ENCODE peak calls at places on chromosomes 2 and 18, in five cellular contexts. One of them, this sample, is unnamed.

GRCh38 chr18:34834897-34835296 is 124.8 kb downstream of the DTNA start:
- DNase-seq in fibroblast of the aortic adventitia: peak
- DNase-seq in HFFc6: no peak
- DNase-seq in GM20000: peak
- DNase-seq in ovary: no peak
- DNase-seq in this sample: no peak

GRCh38 chr2:71832388-71832787 is 315.3 kb downstream of the CYP26B1 start:
- DNase-seq in ovary: no peak
- DNase-seq in fibroblast of the aortic adventitia: no peak
- DNase-seq in HFFc6: peak
- DNase-seq in GM20000: no peak
- DNase-seq in this sample: no peak

GRCh38 chr2:38202713-38203454 is 126.9 kb upstream of the CYP1B1 start:
- DNase-seq in ovary: no peak
- DNase-seq in fibroblast of the aortic adventitia: no peak
- DNase-seq in HFFc6: no peak
- DNase-seq in GM20000: no peak
- DNase-seq in this sample: no peak

GRCh38 chr2:195498176-195498575 is 158.8 kb upstream of the SLC39A10 start:
- DNase-seq in GM20000: no peak
- DNase-seq in fibroblast of the aortic adventitia: peak
- DNase-seq in HFFc6: no peak
- DNase-seq in ovary: no peak
- DNase-seq in this sample: peak

GRCh38 chr18:23740105-23740830 is 51.0 kb downstream of the LAMA3 start:
- DNase-seq in fibroblast of the aortic adventitia: peak
- DNase-seq in HFFc6: no peak
- DNase-seq in GM20000: no peak
- DNase-seq in ovary: peak
- DNase-seq in this sample: peak

GRCh38 chr2:69213832-69214231 is 173.2 kb downstream of the GFPT1 start:
- DNase-seq in ovary: no peak
- DNase-seq in HFFc6: no peak
- DNase-seq in GM20000: no peak
- DNase-seq in fibroblast of the aortic adventitia: no peak
- DNase-seq in this sample: no peak

GRCh38 chr18:42936289-42936688 is 179.2 kb downstream of the RIT2 start:
- DNase-seq in GM20000: peak
- DNase-seq in fibroblast of the aortic adventitia: no peak
- DNase-seq in ovary: no peak
- DNase-seq in HFFc6: no peak
- DNase-seq in this sample: no peak

GRCh38 chr2:130186391-130186790 is 4.3 kb downstream of the MZT2B start:
- DNase-seq in ovary: no peak
- DNase-seq in fibroblast of the aortic adventitia: no peak
- DNase-seq in HFFc6: no peak
- DNase-seq in GM20000: no peak
- DNase-seq in this sample: no peak

GRCh38 chr2:6011871-6012380 is 319.7 kb downstream of the SOX11 start:
- DNase-seq in GM20000: no peak
- DNase-seq in HFFc6: no peak
- DNase-seq in ovary: no peak
- DNase-seq in fibroblast of the aortic adventitia: no peak
- DNase-seq in this sample: no peak

GRCh38 chr2:111119847-111120252 is 864 bp upstream of the BCL2L11 start:
- DNase-seq in fibroblast of the aortic adventitia: no peak
- DNase-seq in ovary: peak
- DNase-seq in HFFc6: no peak
- DNase-seq in GM20000: peak
- DNase-seq in this sample: no peak

GRCh38 chr2:49192041-49192440 is 37.7 kb upstream of the FSHR start:
- DNase-seq in fibroblast of the aortic adventitia: no peak
- DNase-seq in ovary: no peak
- DNase-seq in GM20000: no peak
- DNase-seq in HFFc6: no peak
- DNase-seq in this sample: no peak

GRCh38 chr2:121075006-121075545 is 209.9 kb downstream of the TFCP2L1 start:
- DNase-seq in fibroblast of the aortic adventitia: peak
- DNase-seq in GM20000: no peak
- DNase-seq in ovary: peak
- DNase-seq in HFFc6: peak
- DNase-seq in this sample: peak

GRCh38 chr2:20113986-20114938 is 62.8 kb upstream of the LAPTM4A start:
- DNase-seq in GM20000: no peak
- DNase-seq in fibroblast of the aortic adventitia: no peak
- DNase-seq in HFFc6: no peak
- DNase-seq in ovary: no peak
- DNase-seq in this sample: peak

GRCh38 chr2:44181648-44182047 is 13.0 kb downstream of the PPM1B start:
- DNase-seq in ovary: no peak
- DNase-seq in HFFc6: no peak
- DNase-seq in GM20000: no peak
- DNase-seq in fibroblast of the aortic adventitia: no peak
- DNase-seq in this sample: no peak

GRCh38 chr18:36364911-36365624 is 67.6 kb downstream of the FHOD3 start:
- DNase-seq in fibroblast of the aortic adventitia: no peak
- DNase-seq in GM20000: no peak
- DNase-seq in ovary: no peak
- DNase-seq in HFFc6: no peak
- DNase-seq in this sample: no peak

GRCh38 chr2:174656671-174657171 is 59.1 kb upstream of the WIPF1 start:
- DNase-seq in HFFc6: no peak
- DNase-seq in ovary: no peak
- DNase-seq in GM20000: no peak
- DNase-seq in fibroblast of the aortic adventitia: no peak
- DNase-seq in this sample: no peak

DNA sequence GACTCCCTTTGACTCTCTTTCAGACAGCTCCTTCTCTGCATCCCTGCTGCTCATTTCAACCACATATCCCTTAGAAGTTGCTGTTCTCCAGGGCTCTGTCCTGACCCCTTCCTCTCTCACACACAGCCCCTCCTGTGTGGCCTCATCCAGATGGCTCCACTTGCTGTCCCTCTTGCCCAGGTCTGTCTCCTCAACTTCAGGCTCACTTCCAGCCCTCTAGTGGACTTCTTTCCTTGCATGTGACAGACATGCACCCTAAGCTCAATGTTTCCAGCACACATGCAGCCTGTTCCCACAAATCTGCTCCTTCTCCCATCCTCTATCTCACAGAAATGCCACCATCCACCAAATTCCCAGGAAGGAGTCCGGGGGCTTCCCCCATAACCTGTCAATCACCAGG is 9.0 kb upstream of the MRPL19 start:
- DNase-seq in fibroblast of the aortic adventitia: no peak
- DNase-seq in HFFc6: no peak
- DNase-seq in GM20000: no peak
- DNase-seq in ovary: no peak
- DNase-seq in this sample: no peak
- TF ChIP-seq CTCF in fibroblast of the aortic adventitia: no peak
- TF ChIP-seq CTCF in HFFc6: no peak
- TF ChIP-seq CTCF in GM20000: no peak
- TF ChIP-seq CTCF in ovary: no peak
- TF ChIP-seq CTCF in this sample: no peak

GRCh38 chr18:63422862-63423304 is 607 bp upstream of the VPS4B start:
- DNase-seq in ovary: no peak
- DNase-seq in HFFc6: no peak
- DNase-seq in fibroblast of the aortic adventitia: no peak
- DNase-seq in GM20000: peak
- DNase-seq in this sample: no peak
- TF ChIP-seq CTCF in ovary: no peak
- TF ChIP-seq CTCF in HFFc6: peak
- TF ChIP-seq CTCF in fibroblast of the aortic adventitia: no peak
- TF ChIP-seq CTCF in GM20000: no peak
- TF ChIP-seq CTCF in this sample: no peak

GRCh38 chr18:10794771-10795170 is 268.9 kb downstream of the NAPG start:
- DNase-seq in fibroblast of the aortic adventitia: no peak
- DNase-seq in HFFc6: no peak
- DNase-seq in ovary: no peak
- DNase-seq in GM20000: no peak
- DNase-seq in this sample: no peak
- TF ChIP-seq CTCF in fibroblast of the aortic adventitia: no peak
- TF ChIP-seq CTCF in HFFc6: no peak
- TF ChIP-seq CTCF in ovary: no peak
- TF ChIP-seq CTCF in GM20000: no peak
- TF ChIP-seq CTCF in this sample: no peak

GRCh38 chr2:18001671-18002070 is 123.2 kb downstream of the KCNS3 start:
- DNase-seq in GM20000: no peak
- DNase-seq in HFFc6: no peak
- DNase-seq in fibroblast of the aortic adventitia: no peak
- DNase-seq in ovary: no peak
- DNase-seq in this sample: no peak
- TF ChIP-seq CTCF in GM20000: no peak
- TF ChIP-seq CTCF in HFFc6: peak
- TF ChIP-seq CTCF in fibroblast of the aortic adventitia: no peak
- TF ChIP-seq CTCF in ovary: no peak
- TF ChIP-seq CTCF in this sample: no peak

DNA sequence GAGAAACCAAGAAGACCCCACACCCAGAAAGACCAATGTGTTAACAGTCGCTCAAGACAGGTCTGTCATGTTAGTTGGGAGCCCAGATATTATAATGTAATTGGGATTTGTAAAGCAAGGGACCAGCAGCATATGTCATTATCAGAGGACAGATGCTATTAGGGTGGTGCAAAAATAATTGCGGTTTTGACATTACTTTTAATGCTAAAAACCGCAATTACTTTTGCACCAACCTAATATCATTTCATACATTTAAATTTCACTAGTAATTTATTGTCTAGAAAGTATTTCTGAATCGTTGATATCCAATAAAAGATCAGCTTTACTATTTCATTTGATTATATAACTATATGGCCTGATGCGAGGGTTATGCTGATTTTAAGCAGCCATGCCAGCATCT is 131.2 kb downstream of the TTN start:
- DNase-seq in GM20000: no peak
- DNase-seq in fibroblast of the aortic adventitia: no peak
- DNase-seq in HFFc6: no peak
- DNase-seq in ovary: no peak
- DNase-seq in this sample: no peak
- TF ChIP-seq CTCF in GM20000: no peak
- TF ChIP-seq CTCF in fibroblast of the aortic adventitia: no peak
- TF ChIP-seq CTCF in HFFc6: no peak
- TF ChIP-seq CTCF in ovary: no peak
- TF ChIP-seq CTCF in this sample: no peak

GRCh38 chr2:75146903-75147332 is 52.4 kb downstream of the TACR1 start:
- DNase-seq in ovary: no peak
- DNase-seq in HFFc6: no peak
- DNase-seq in fibroblast of the aortic adventitia: peak
- DNase-seq in GM20000: no peak
- DNase-seq in this sample: no peak
- TF ChIP-seq CTCF in ovary: no peak
- TF ChIP-seq CTCF in HFFc6: no peak
- TF ChIP-seq CTCF in fibroblast of the aortic adventitia: no peak
- TF ChIP-seq CTCF in GM20000: no peak
- TF ChIP-seq CTCF in this sample: no peak

GRCh38 chr18:47247036-47247832 is 4.2 kb downstream of the SKOR2 start:
- DNase-seq in GM20000: peak
- DNase-seq in fibroblast of the aortic adventitia: no peak
- DNase-seq in ovary: no peak
- DNase-seq in HFFc6: no peak
- DNase-seq in this sample: no peak
- TF ChIP-seq CTCF in GM20000: peak
- TF ChIP-seq CTCF in fibroblast of the aortic adventitia: no peak
- TF ChIP-seq CTCF in ovary: no peak
- TF ChIP-seq CTCF in HFFc6: peak
- TF ChIP-seq CTCF in this sample: no peak

GRCh38 chr2:45729753-45730512 is 78.5 kb downstream of the PRKCE start:
- DNase-seq in GM20000: peak
- DNase-seq in ovary: no peak
- DNase-seq in HFFc6: no peak
- DNase-seq in fibroblast of the aortic adventitia: no peak
- DNase-seq in this sample: peak
- TF ChIP-seq CTCF in GM20000: no peak
- TF ChIP-seq CTCF in ovary: no peak
- TF ChIP-seq CTCF in HFFc6: peak
- TF ChIP-seq CTCF in fibroblast of the aortic adventitia: peak
- TF ChIP-seq CTCF in this sample: no peak

GRCh38 chr18:8744656-8745055 is 39.3 kb downstream of the MTCL1 start:
- DNase-seq in fibroblast of the aortic adventitia: no peak
- DNase-seq in HFFc6: no peak
- DNase-seq in GM20000: no peak
- DNase-seq in ovary: no peak
- DNase-seq in this sample: no peak
- TF ChIP-seq CTCF in fibroblast of the aortic adventitia: no peak
- TF ChIP-seq CTCF in HFFc6: no peak
- TF ChIP-seq CTCF in GM20000: no peak
- TF ChIP-seq CTCF in ovary: no peak
- TF ChIP-seq CTCF in this sample: no peak

GRCh38 chr2:99670768-99671734 is 181.2 kb upstream of the REV1 start:
- DNase-seq in fibroblast of the aortic adventitia: peak
- DNase-seq in HFFc6: no peak
- DNase-seq in GM20000: no peak
- DNase-seq in ovary: no peak
- DNase-seq in this sample: no peak
- TF ChIP-seq CTCF in fibroblast of the aortic adventitia: no peak
- TF ChIP-seq CTCF in HFFc6: no peak
- TF ChIP-seq CTCF in GM20000: no peak
- TF ChIP-seq CTCF in ovary: no peak
- TF ChIP-seq CTCF in this sample: no peak